ENCODE peak calls at places on chromosomes 1 and 21, in eight cellular contexts. One of them, this sample, is unnamed.

GRCh38 chr1:50047916-50048694 is 24.4 kb upstream of the AGBL4 start:
- DNase-seq in cardiac muscle cell: no peak
- DNase-seq in prostate gland: no peak
- DNase-seq in progenitor cell of endocrine pancreas: peak
- DNase-seq in epithelial cell of esophagus: peak
- DNase-seq in A549: no peak
- DNase-seq in heart right ventricle: no peak
- DNase-seq in CD8-positive, alpha-beta T cell: no peak
- DNase-seq in this sample: no peak

GRCh38 chr1:74328851-74329250 is 93.7 kb downstream of the TNNI3K start:
- DNase-seq in cardiac muscle cell: no peak
- DNase-seq in prostate gland: no peak
- DNase-seq in progenitor cell of endocrine pancreas: no peak
- DNase-seq in epithelial cell of esophagus: no peak
- DNase-seq in A549: no peak
- DNase-seq in heart right ventricle: no peak
- DNase-seq in CD8-positive, alpha-beta T cell: no peak
- DNase-seq in this sample: no peak

GRCh38 chr1:234125283-234125682 is 220.8 kb downstream of the SLC35F3 start:
- DNase-seq in cardiac muscle cell: no peak
- DNase-seq in prostate gland: no peak
- DNase-seq in progenitor cell of endocrine pancreas: peak
- DNase-seq in epithelial cell of esophagus: peak
- DNase-seq in A549: no peak
- DNase-seq in heart right ventricle: no peak
- DNase-seq in CD8-positive, alpha-beta T cell: no peak
- DNase-seq in this sample: no peak

GRCh38 chr1:206633708-206634121 is 1.6 kb upstream of the DYRK3 start:
- DNase-seq in cardiac muscle cell: peak
- DNase-seq in prostate gland: peak
- DNase-seq in progenitor cell of endocrine pancreas: no peak
- DNase-seq in epithelial cell of esophagus: peak
- DNase-seq in A549: no peak
- DNase-seq in heart right ventricle: no peak
- DNase-seq in CD8-positive, alpha-beta T cell: no peak
- DNase-seq in this sample: no peak

GRCh38 chr1:109914587-109915240 is 4.1 kb downstream of the CSF1 start:
- DNase-seq in cardiac muscle cell: peak
- DNase-seq in prostate gland: no peak
- DNase-seq in progenitor cell of endocrine pancreas: no peak
- DNase-seq in epithelial cell of esophagus: no peak
- DNase-seq in A549: no peak
- DNase-seq in heart right ventricle: no peak
- DNase-seq in CD8-positive, alpha-beta T cell: no peak
- DNase-seq in this sample: no peak

GRCh38 chr1:158043232-158043631 is 49.8 kb downstream of the KIRREL1 start:
- DNase-seq in cardiac muscle cell: peak
- DNase-seq in prostate gland: no peak
- DNase-seq in progenitor cell of endocrine pancreas: no peak
- DNase-seq in epithelial cell of esophagus: no peak
- DNase-seq in A549: no peak
- DNase-seq in heart right ventricle: no peak
- DNase-seq in CD8-positive, alpha-beta T cell: no peak
- DNase-seq in this sample: no peak

GRCh38 chr1:178120088-178120487 is 26.2 kb downstream of the RASAL2 start:
- DNase-seq in cardiac muscle cell: no peak
- DNase-seq in prostate gland: no peak
- DNase-seq in progenitor cell of endocrine pancreas: no peak
- DNase-seq in epithelial cell of esophagus: no peak
- DNase-seq in A549: no peak
- DNase-seq in heart right ventricle: no peak
- DNase-seq in CD8-positive, alpha-beta T cell: no peak
- DNase-seq in this sample: no peak

GRCh38 chr1:160522622-160523345 is at the start of gene SLAMF6:
- DNase-seq in cardiac muscle cell: no peak
- DNase-seq in prostate gland: no peak
- DNase-seq in progenitor cell of endocrine pancreas: no peak
- DNase-seq in epithelial cell of esophagus: no peak
- DNase-seq in A549: no peak
- DNase-seq in heart right ventricle: no peak
- DNase-seq in CD8-positive, alpha-beta T cell: peak
- DNase-seq in this sample: no peak

GRCh38 chr1:185969028-185969427 is 234.8 kb downstream of the HMCN1 start:
- DNase-seq in cardiac muscle cell: no peak
- DNase-seq in prostate gland: no peak
- DNase-seq in progenitor cell of endocrine pancreas: no peak
- DNase-seq in epithelial cell of esophagus: no peak
- DNase-seq in A549: no peak
- DNase-seq in heart right ventricle: no peak
- DNase-seq in CD8-positive, alpha-beta T cell: no peak
- DNase-seq in this sample: no peak

GRCh38 chr1:203075249-203076030 is 10.4 kb downstream of the MYOG start:
- DNase-seq in cardiac muscle cell: no peak
- DNase-seq in prostate gland: no peak
- DNase-seq in progenitor cell of endocrine pancreas: no peak
- DNase-seq in epithelial cell of esophagus: no peak
- DNase-seq in A549: no peak
- DNase-seq in heart right ventricle: no peak
- DNase-seq in CD8-positive, alpha-beta T cell: no peak
- DNase-seq in this sample: no peak

GRCh38 chr21:36888466-36888865 is 78.0 kb downstream of the HLCS start:
- DNase-seq in cardiac muscle cell: no peak
- DNase-seq in prostate gland: no peak
- DNase-seq in progenitor cell of endocrine pancreas: no peak
- DNase-seq in epithelial cell of esophagus: no peak
- DNase-seq in A549: no peak
- DNase-seq in heart right ventricle: no peak
- DNase-seq in CD8-positive, alpha-beta T cell: no peak
- DNase-seq in this sample: no peak
- TF ChIP-seq CTCF in cardiac muscle cell: no peak
- TF ChIP-seq CTCF in prostate gland: no peak
- TF ChIP-seq CTCF in progenitor cell of endocrine pancreas: no peak
- TF ChIP-seq CTCF in epithelial cell of esophagus: no peak
- TF ChIP-seq CTCF in A549: no peak
- TF ChIP-seq CTCF in heart right ventricle: no peak
- TF ChIP-seq CTCF in CD8-positive, alpha-beta T cell: no peak
- TF ChIP-seq CTCF in this sample: no peak

GRCh38 chr1:89953929-89954328 is 41.0 kb upstream of the ZNF326 start:
- DNase-seq in cardiac muscle cell: no peak
- DNase-seq in prostate gland: no peak
- DNase-seq in progenitor cell of endocrine pancreas: no peak
- DNase-seq in epithelial cell of esophagus: no peak
- DNase-seq in A549: no peak
- DNase-seq in heart right ventricle: no peak
- DNase-seq in CD8-positive, alpha-beta T cell: no peak
- DNase-seq in this sample: no peak

GRCh38 chr1:89954401-89954800 is 40.5 kb upstream of the ZNF326 start:
- DNase-seq in cardiac muscle cell: no peak
- DNase-seq in prostate gland: no peak
- DNase-seq in progenitor cell of endocrine pancreas: no peak
- DNase-seq in epithelial cell of esophagus: peak
- DNase-seq in A549: no peak
- DNase-seq in heart right ventricle: no peak
- DNase-seq in CD8-positive, alpha-beta T cell: no peak
- DNase-seq in this sample: no peak

GRCh38 chr1:89955311-89955710 is 39.6 kb upstream of the ZNF326 start:
- DNase-seq in cardiac muscle cell: no peak
- DNase-seq in prostate gland: no peak
- DNase-seq in progenitor cell of endocrine pancreas: no peak
- DNase-seq in epithelial cell of esophagus: no peak
- DNase-seq in A549: no peak
- DNase-seq in heart right ventricle: no peak
- DNase-seq in CD8-positive, alpha-beta T cell: no peak
- DNase-seq in this sample: no peak

GRCh38 chr1:89952021-89952995 is 42.6 kb upstream of the ZNF326 start:
- DNase-seq in cardiac muscle cell: peak
- DNase-seq in prostate gland: no peak
- DNase-seq in progenitor cell of endocrine pancreas: no peak
- DNase-seq in epithelial cell of esophagus: no peak
- DNase-seq in A549: no peak
- DNase-seq in heart right ventricle: no peak
- DNase-seq in CD8-positive, alpha-beta T cell: no peak
- DNase-seq in this sample: no peak

GRCh38 chr1:89953072-89953626 is 41.8 kb upstream of the ZNF326 start:
- DNase-seq in cardiac muscle cell: peak
- DNase-seq in prostate gland: no peak
- DNase-seq in progenitor cell of endocrine pancreas: no peak
- DNase-seq in epithelial cell of esophagus: peak
- DNase-seq in A549: peak
- DNase-seq in heart right ventricle: no peak
- DNase-seq in CD8-positive, alpha-beta T cell: peak
- DNase-seq in this sample: no peak
- TF ChIP-seq CTCF in cardiac muscle cell: no peak
- TF ChIP-seq CTCF in prostate gland: no peak
- TF ChIP-seq CTCF in progenitor cell of endocrine pancreas: no peak
- TF ChIP-seq CTCF in epithelial cell of esophagus: peak
- TF ChIP-seq CTCF in A549: peak
- TF ChIP-seq CTCF in heart right ventricle: peak
- TF ChIP-seq CTCF in CD8-positive, alpha-beta T cell: no peak
- TF ChIP-seq CTCF in this sample: no peak

GRCh38 chr21:34688145-34688544 is 19.4 kb downstream of the CLIC6 start:
- DNase-seq in cardiac muscle cell: peak
- DNase-seq in prostate gland: no peak
- DNase-seq in progenitor cell of endocrine pancreas: no peak
- DNase-seq in epithelial cell of esophagus: peak
- DNase-seq in A549: peak
- DNase-seq in heart right ventricle: peak
- DNase-seq in CD8-positive, alpha-beta T cell: no peak
- DNase-seq in this sample: no peak
- TF ChIP-seq CTCF in cardiac muscle cell: peak
- TF ChIP-seq CTCF in prostate gland: no peak
- TF ChIP-seq CTCF in progenitor cell of endocrine pancreas: no peak
- TF ChIP-seq CTCF in epithelial cell of esophagus: peak
- TF ChIP-seq CTCF in A549: peak
- TF ChIP-seq CTCF in heart right ventricle: no peak
- TF ChIP-seq CTCF in CD8-positive, alpha-beta T cell: no peak
- TF ChIP-seq CTCF in this sample: no peak

DNA sequence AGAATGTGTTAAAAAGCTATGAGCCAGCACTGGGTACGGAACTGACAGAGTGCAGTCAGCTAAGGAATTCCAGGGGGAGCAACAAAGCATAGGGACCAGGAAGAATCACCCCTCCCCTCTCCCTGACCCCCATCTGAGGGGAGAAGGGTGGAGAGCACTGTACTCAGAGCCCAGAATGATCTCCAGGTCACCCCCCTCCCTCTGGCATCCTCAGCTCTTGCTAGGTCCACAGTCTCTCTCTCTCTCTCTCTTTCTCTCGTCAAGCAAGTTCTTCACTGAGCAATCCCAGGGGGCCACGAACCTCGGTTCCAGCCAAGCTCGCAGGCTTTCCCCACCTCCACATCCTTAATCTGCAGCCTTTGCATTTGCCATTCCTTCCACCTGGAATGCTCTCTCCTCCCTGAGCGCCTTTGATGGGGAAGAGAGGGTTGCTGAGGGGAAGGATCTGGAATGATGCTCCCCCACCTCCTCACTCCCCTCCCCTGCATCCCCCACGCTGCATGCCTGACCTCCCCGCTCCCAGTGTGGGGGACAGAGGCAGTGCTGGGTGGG is 6.7 kb upstream of the WASF2 start:
- DNase-seq in cardiac muscle cell: peak
- DNase-seq in prostate gland: no peak
- DNase-seq in progenitor cell of endocrine pancreas: no peak
- DNase-seq in epithelial cell of esophagus: no peak
- DNase-seq in A549: no peak
- DNase-seq in heart right ventricle: peak
- DNase-seq in CD8-positive, alpha-beta T cell: no peak
- DNase-seq in this sample: peak
- TF ChIP-seq CTCF in cardiac muscle cell: peak
- TF ChIP-seq CTCF in prostate gland: no peak
- TF ChIP-seq CTCF in progenitor cell of endocrine pancreas: peak
- TF ChIP-seq CTCF in epithelial cell of esophagus: peak
- TF ChIP-seq CTCF in A549: no peak
- TF ChIP-seq CTCF in heart right ventricle: no peak
- TF ChIP-seq CTCF in CD8-positive, alpha-beta T cell: no peak
- TF ChIP-seq CTCF in this sample: no peak

GRCh38 chr1:98048234-98048633 is 127.4 kb upstream of the DPYD start:
- DNase-seq in cardiac muscle cell: peak
- DNase-seq in prostate gland: peak
- DNase-seq in progenitor cell of endocrine pancreas: peak
- DNase-seq in epithelial cell of esophagus: peak
- DNase-seq in A549: peak
- DNase-seq in heart right ventricle: peak
- DNase-seq in CD8-positive, alpha-beta T cell: peak
- DNase-seq in this sample: peak
- TF ChIP-seq CTCF in cardiac muscle cell: peak
- TF ChIP-seq CTCF in prostate gland: peak
- TF ChIP-seq CTCF in progenitor cell of endocrine pancreas: peak
- TF ChIP-seq CTCF in epithelial cell of esophagus: peak
- TF ChIP-seq CTCF in A549: no peak
- TF ChIP-seq CTCF in heart right ventricle: peak
- TF ChIP-seq CTCF in CD8-positive, alpha-beta T cell: no peak
- TF ChIP-seq CTCF in this sample: no peak

DNA sequence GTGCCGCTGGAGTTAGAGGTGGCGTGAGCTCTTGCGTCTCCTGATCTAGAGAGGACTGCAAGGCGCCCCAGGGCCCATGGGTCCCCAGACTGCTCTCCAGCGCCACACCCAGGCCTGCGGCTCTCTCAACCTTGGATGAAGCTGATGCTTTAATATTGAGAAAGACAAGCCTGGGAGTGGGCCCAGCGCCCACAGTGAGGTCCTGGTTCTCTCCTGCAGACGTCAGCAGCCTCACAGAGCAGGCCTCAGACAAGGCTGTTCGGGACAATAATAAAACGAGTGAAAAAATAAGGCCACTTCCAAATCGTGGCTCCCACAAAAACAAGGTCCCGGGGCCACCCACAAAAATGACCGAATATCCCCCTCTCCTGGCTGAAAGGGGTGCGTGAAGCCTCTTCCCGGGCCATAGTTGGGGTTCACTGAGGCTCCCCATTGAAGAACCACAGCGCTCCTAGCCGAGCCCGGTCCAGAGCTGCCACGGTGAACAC is 6.0 kb upstream of the DNMT3L start:
- DNase-seq in cardiac muscle cell: no peak
- DNase-seq in prostate gland: no peak
- DNase-seq in progenitor cell of endocrine pancreas: no peak
- DNase-seq in epithelial cell of esophagus: no peak
- DNase-seq in A549: no peak
- DNase-seq in heart right ventricle: no peak
- DNase-seq in CD8-positive, alpha-beta T cell: no peak
- DNase-seq in this sample: no peak
- TF ChIP-seq CTCF in cardiac muscle cell: no peak
- TF ChIP-seq CTCF in prostate gland: peak
- TF ChIP-seq CTCF in progenitor cell of endocrine pancreas: no peak
- TF ChIP-seq CTCF in epithelial cell of esophagus: peak
- TF ChIP-seq CTCF in A549: no peak
- TF ChIP-seq CTCF in heart right ventricle: peak
- TF ChIP-seq CTCF in CD8-positive, alpha-beta T cell: peak
- TF ChIP-seq CTCF in this sample: no peak

GRCh38 chr1:182404764-182405163 is 4.3 kb upstream of the TEDDM1 start:
- DNase-seq in cardiac muscle cell: no peak
- DNase-seq in prostate gland: no peak
- DNase-seq in progenitor cell of endocrine pancreas: no peak
- DNase-seq in epithelial cell of esophagus: no peak
- DNase-seq in A549: no peak
- DNase-seq in heart right ventricle: no peak
- DNase-seq in CD8-positive, alpha-beta T cell: no peak
- DNase-seq in this sample: no peak
- TF ChIP-seq CTCF in cardiac muscle cell: no peak
- TF ChIP-seq CTCF in prostate gland: no peak
- TF ChIP-seq CTCF in progenitor cell of endocrine pancreas: no peak
- TF ChIP-seq CTCF in epithelial cell of esophagus: no peak
- TF ChIP-seq CTCF in A549: no peak
- TF ChIP-seq CTCF in heart right ventricle: no peak
- TF ChIP-seq CTCF in CD8-positive, alpha-beta T cell: no peak
- TF ChIP-seq CTCF in this sample: no peak

This sample was measured in mesothelial cell of epicardium.